ENCODE peak calls at places on chromosomes 7 and 10, in six cellular contexts. L, U, C, D, H and W are unnamed samples.
A peak's percentile ranks its signal among the peaks of the same experiment; 100 is the strongest.

GRCh38 chr10:6269953-6270867 is 67.5 kb downstream of the PFKFB3 start:
- DNase-seq in L (no peak), U (no peak), C (peak; percentile 55), H (no peak), D (no peak), W (peak; percentile 74)

GRCh38 chr7:3378390-3379120 is 77.5 kb downstream of the SDK1 start:
- DNase-seq in H (no peak), U (no peak), D (peak; percentile 84), C (no peak), L (no peak), W (no peak)

GRCh38 chr10:127278001-127278400 is 81.6 kb upstream of the INSYN2A start:
- DNase-seq in L (no peak), C (no peak), U (peak; percentile 60), D (peak; percentile 69), H (no peak), W (no peak)

GRCh38 chr7:80087051-80087767 is 47.4 kb upstream of the GNAI1 start:
- DNase-seq in H (no peak), L (no peak), D (no peak), U (no peak), C (no peak), W (no peak)

GRCh38 chr10:14386202-14386593 is 55.5 kb upstream of the FRMD4A start:
- DNase-seq in C (no peak), H (no peak), D (no peak), L (no peak), U (no peak), W (no peak)

GRCh38 chr7:28536259-28536658 is 123.9 kb downstream of the CREB5 start:
- DNase-seq in C (no peak), U (no peak), D (no peak), H (no peak), L (no peak), W (no peak)

GRCh38 chr7:36155811-36156361 is 2.8 kb downstream of the EEPD1 start:
- DNase-seq in L (no peak), D (no peak), U (no peak), H (no peak), C (no peak), W (peak; percentile 58)

GRCh38 chr7:1262441-1262840 is 29.8 kb downstream of the UNCX start:
- DNase-seq in H (no peak), U (no peak), C (no peak), L (no peak), D (no peak), W (no peak)

GRCh38 chr10:88207121-88207546 is 343.7 kb downstream of the PTEN start:
- DNase-seq in U (no peak), H (no peak), C (no peak), L (no peak), D (no peak), W (no peak)

GRCh38 chr10:58513189-58514101 is 773 bp downstream of the BICC1 start:
- DNase-seq in C (no peak), L (peak; percentile 69), H (no peak), D (no peak), U (peak; percentile 7), W (peak; percentile 44)

GRCh38 chr7:114944742-114945625 is 23.1 kb downstream of the MDFIC start:
- DNase-seq in U (peak; percentile 60), H (no peak), L (no peak), C (no peak), D (no peak), W (no peak)

GRCh38 chr7:114715907-114716306 is 206.0 kb upstream of the MDFIC start:
- DNase-seq in U (no peak), C (no peak), L (no peak), D (no peak), H (no peak), W (peak; percentile 32)

GRCh38 chr10:132920101-132920925 is 22.1 kb downstream of the CFAP46 start:
- DNase-seq in C (no peak), U (no peak), D (no peak), H (no peak), L (no peak), W (no peak)

GRCh38 chr10:115118346-115118745 is 25.2 kb downstream of the ATRNL1 start:
- DNase-seq in H (no peak), D (no peak), U (no peak), C (no peak), L (no peak), W (no peak)

GRCh38 chr7:142669074-142669654 is 80.1 kb upstream of the PRSS1 start:
- DNase-seq in D (no peak), U (peak; percentile 53), L (peak; percentile 1), C (no peak), H (peak; percentile 20), W (peak; percentile 29)

GRCh38 chr7:138083859-138084258 is 7.6 kb downstream of the AKR1D1 start:
- DNase-seq in U (no peak), L (no peak), D (no peak), C (no peak), H (no peak), W (no peak)

GRCh38 chr10:58157076-58157766 is 110.5 kb downstream of the IPMK start:
- DNase-seq in C (no peak), L (no peak), D (no peak), U (no peak), H (no peak), W (peak; percentile 90)

GRCh38 chr10:125048101-125048864 is 106.4 kb downstream of the ZRANB1 start:
- DNase-seq in D (peak; percentile 52), C (no peak), H (peak; percentile 78), U (peak; percentile 84), L (peak; percentile 92), W (peak; percentile 83)

GRCh38 chr7:14714161-14714728 is 188.3 kb downstream of the DGKB start:
- DNase-seq in D (no peak), L (no peak), H (no peak), C (peak; percentile 73), U (peak; percentile 47), W (no peak)

GRCh38 chr10:66283874-66284464 is 641.9 kb upstream of the LRRTM3 start:
- DNase-seq in C (no peak), H (no peak), U (no peak), L (no peak), D (peak; percentile 52), W (no peak)

DNA sequence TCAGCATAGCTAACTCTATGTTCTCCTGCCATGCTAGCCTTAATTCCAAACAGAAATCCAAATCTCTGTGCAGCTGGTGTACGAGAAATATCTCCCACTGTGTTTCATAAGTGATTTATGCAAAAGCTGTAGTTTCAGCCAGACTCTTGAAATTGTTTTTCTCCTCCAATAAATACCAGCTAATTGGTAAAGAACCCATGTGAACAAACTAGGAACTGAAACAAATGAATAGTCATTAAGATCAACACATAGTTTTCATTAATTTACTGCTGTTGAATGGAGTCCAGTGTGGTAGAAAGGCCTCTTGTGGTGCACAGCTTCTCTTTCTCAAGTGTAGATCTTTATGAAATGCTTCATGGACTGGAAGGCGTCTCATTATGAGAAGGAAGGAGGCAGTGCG is 18.4 kb downstream of the PPP1R17 start:
- DNase-seq in H (no peak), D (no peak), L (no peak), C (peak; percentile 37), U (no peak), W (no peak)
- TF ChIP-seq MYC in H (no peak), D (no peak), L (no peak), C (no peak), U (no peak), W (no peak)

GRCh38 chr7:155213955-155214327 is 83.7 kb upstream of the INSIG1 start:
- DNase-seq in L (no peak), C (no peak), D (no peak), H (peak; percentile 56), U (no peak), W (no peak)

GRCh38 chr7:155212301-155213015 is 85.2 kb upstream of the INSIG1 start:
- DNase-seq in H (no peak), C (no peak), U (no peak), L (no peak), D (no peak), W (no peak)

GRCh38 chr7:155214328-155214986 is 83.2 kb upstream of the INSIG1 start:
- DNase-seq in C (no peak), D (no peak), H (no peak), U (no peak), L (no peak), W (no peak)

GRCh38 chr7:155211761-155212160 is 85.9 kb upstream of the INSIG1 start:
- DNase-seq in L (no peak), C (no peak), U (no peak), H (no peak), D (no peak), W (no peak)

DNA sequence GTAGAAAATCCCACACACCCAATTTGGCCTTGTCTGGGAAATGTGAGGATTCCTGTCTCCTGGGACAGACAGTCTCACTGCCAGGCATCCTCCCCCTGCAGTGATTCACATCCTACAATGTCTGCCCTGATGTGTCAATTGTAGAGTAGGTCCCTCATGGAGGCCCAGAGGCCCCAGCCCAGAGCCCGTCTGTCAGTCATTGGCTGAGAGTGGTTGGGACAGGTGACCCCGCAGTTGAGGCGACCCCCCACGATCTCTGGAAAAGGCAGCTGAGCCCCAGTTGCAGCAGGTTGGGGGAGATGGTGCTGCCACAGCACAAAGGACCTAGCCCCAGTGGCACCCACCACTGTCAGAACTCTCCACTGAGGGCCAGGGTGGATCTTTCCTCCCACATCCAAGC is 84.3 kb upstream of the INSIG1 start:
- DNase-seq in H (no peak), U (peak; percentile 44), C (no peak), D (no peak), L (no peak), W (no peak)
- H3K4me3 ChIP-seq in H (no peak overlapping the region), U (no peak overlapping the region), C (no peak overlapping the region), D (no peak overlapping the region), L (no peak overlapping the region), W (no peak overlapping the region)

GRCh38 chr7:104039363-104039762 is 49.9 kb upstream of the RELN start:
- DNase-seq in D (no peak), U (no peak), L (no peak), C (no peak), H (peak; percentile 22), W (peak; percentile 19)

GRCh38 chr7:104040666-104041065 is 51.2 kb upstream of the RELN start:
- DNase-seq in D (no peak), C (no peak), L (no peak), U (no peak), H (no peak), W (no peak)

DNA sequence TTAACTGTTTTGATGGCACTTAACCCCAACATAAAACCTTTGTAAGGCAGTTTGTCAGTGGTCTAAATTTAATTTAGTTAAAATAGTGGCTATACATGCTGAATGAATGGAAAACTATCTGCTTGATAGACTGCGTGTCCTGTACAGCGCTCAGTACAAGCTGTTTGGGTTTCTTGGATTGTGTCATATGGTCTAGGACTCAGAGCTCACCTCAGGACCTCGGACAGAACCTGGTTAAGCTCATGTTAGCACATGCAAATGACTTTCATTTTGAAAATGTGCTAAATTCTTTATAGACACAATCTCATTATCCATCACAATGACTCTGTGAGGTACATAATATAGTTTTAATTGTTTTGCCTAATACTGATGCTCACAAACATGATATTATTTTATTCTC is 55.7 kb upstream of the RELN start:
- DNase-seq in C (no peak), U (no peak), H (no peak), L (no peak), D (no peak), W (peak; percentile 7)
- TF ChIP-seq MAX in C (no peak), U (no peak), H (no peak), L (no peak), D (no peak), W (no peak)

GRCh38 chr10:61752111-61753011 is 89.6 kb downstream of the CABCOCO1 start:
- DNase-seq in U (peak; percentile 77), H (no peak), D (no peak), L (no peak), C (no peak), W (peak; percentile 5)
- TF ChIP-seq MYC in U (no peak), H (no peak), D (no peak), L (no peak), C (no peak), W (no peak)

GRCh38 chr7:108846471-108846870 is 276.8 kb downstream of the DNAJB9 start:
- DNase-seq in H (no peak), L (no peak), D (no peak), C (no peak), U (no peak), W (no peak)
- H3K4me3 ChIP-seq in H (no peak overlapping the region), L (no peak overlapping the region), D (no peak overlapping the region), C (no peak overlapping the region), U (no peak overlapping the region), W (no peak overlapping the region)